ENCODE peak calls at places on chromosome 10, in four cellular contexts. C, H, S and T are unnamed samples.

GRCh38 chr10:80172896-80173295 is 32.4 kb downstream of the ANXA11 start:
- DNase-seq in C (no peak), H (no peak), S (no peak), T (no peak)

GRCh38 chr10:110013615-110014293 is 6.0 kb downstream of the ADD3 start:
- DNase-seq in C (peak), H (peak), S (no peak), T (no peak)

GRCh38 chr10:106957825-106958581 is 206.5 kb downstream of the SORCS1 start:
- DNase-seq in C (no peak), H (no peak), S (no peak), T (no peak)

GRCh38 chr10:93097386-93097785 is 23.7 kb downstream of the CYP26A1 start:
- DNase-seq in C (no peak), H (no peak), S (no peak), T (no peak)

GRCh38 chr10:95841711-95842498 is 65.9 kb upstream of the CC2D2B start:
- DNase-seq in C (peak), H (no peak), S (peak), T (peak)

GRCh38 chr10:125000366-125001312 is 58.7 kb downstream of the ZRANB1 start:
- DNase-seq in C (no peak), H (no peak), S (no peak), T (no peak)

GRCh38 chr10:48941427-48942075 is 1.9 kb upstream of the LRRC18 start:
- DNase-seq in C (no peak), H (no peak), S (no peak), T (no peak)

GRCh38 chr10:28915989-28916588 is 238.8 kb downstream of the BAMBI start:
- DNase-seq in C (no peak), H (no peak), S (no peak), T (no peak)

GRCh38 chr10:31319602-31320178 is 674 bp downstream of the ZEB1 start:
- DNase-seq in C (no peak), H (peak), S (no peak), T (no peak)

GRCh38 chr10:13144814-13145213 is 16.5 kb upstream of the MCM10 start:
- DNase-seq in C (no peak), H (no peak), S (no peak), T (no peak)

GRCh38 chr10:97499561-97500296 is 1.0 kb downstream of the UBTD1 start:
- DNase-seq in C (peak), H (no peak), S (peak), T (peak)

GRCh38 chr10:1063232-1063862 is 7.2 kb downstream of the WDR37 start:
- DNase-seq in C (no peak), H (peak), S (no peak), T (no peak)

GRCh38 chr10:82942572-82943091 is 1067.6 kb downstream of the NRG3 start:
- DNase-seq in C (peak), H (no peak), S (peak), T (no peak)

GRCh38 chr10:76540786-76541185 is 1096.8 kb downstream of the KCNMA1 start:
- DNase-seq in C (peak), H (no peak), S (no peak), T (no peak)

GRCh38 chr10:73117976-73118743 is 7.9 kb downstream of the NUDT13 start:
- DNase-seq in C (peak), H (no peak), S (no peak), T (peak)

GRCh38 chr10:79345241-79346011 is 1.8 kb upstream of the PPIF start:
- DNase-seq in C (no peak), H (no peak), S (no peak), T (no peak)

GRCh38 chr10:133180192-133180914 is 20.3 kb downstream of the KNDC1 start:
- DNase-seq in C (no peak), H (no peak), S (no peak), T (no peak)

GRCh38 chr10:121127151-121127906 is 276.2 kb downstream of the WDR11 start:
- DNase-seq in C (no peak), H (no peak), S (no peak), T (no peak)

GRCh38 chr10:49620841-49621378 is 7.1 kb downstream of the CHAT start:
- DNase-seq in C (no peak), H (no peak), S (no peak), T (no peak)

GRCh38 chr10:59830601-59831259 is 75.6 kb downstream of the CCDC6 start:
- DNase-seq in C (peak), H (no peak), S (peak), T (peak)

GRCh38 chr10:131117416-131118212 is 193.9 kb downstream of the TCERG1L start:
- DNase-seq in C (no peak), H (no peak), S (no peak), T (no peak)

GRCh38 chr10:36141786-36142560 is 499.9 kb upstream of the FZD8 start:
- DNase-seq in C (peak), H (no peak), S (peak), T (peak)

GRCh38 chr10:19629559-19629958 is 186.7 kb upstream of the PLXDC2 start:
- DNase-seq in C (peak), H (no peak), S (peak), T (peak)

GRCh38 chr10:112353046-112353445 is 20.9 kb upstream of the ACSL5 start:
- DNase-seq in C (no peak), H (no peak), S (no peak), T (no peak)

GRCh38 chr10:72272689-72273409 is 875 bp upstream of the DDIT4 start:
- DNase-seq in C (peak), H (no peak), S (peak), T (peak)

GRCh38 chr10:51860257-51860656 is 160.9 kb upstream of the CSTF2T start:
- DNase-seq in C (peak), H (no peak), S (peak), T (peak)

GRCh38 chr10:97278491-97278989 is 13.9 kb downstream of the ARHGAP19 start:
- DNase-seq in C (peak), H (no peak), S (peak), T (peak)

GRCh38 chr10:110008518-110009339 is 945 bp downstream of the ADD3 start:
- DNase-seq in C (no peak), H (peak), S (no peak), T (no peak)

GRCh38 chr10:97764519-97764931 is 7.3 kb downstream of the SFRP5 start:
- DNase-seq in C (no peak), H (no peak), S (no peak), T (no peak)

GRCh38 chr10:99235872-99236626 is 397 bp upstream of the HPSE2 start:
- DNase-seq in C (no peak), H (no peak), S (no peak), T (no peak)

GRCh38 chr10:102491136-102491535 is 11.4 kb downstream of the ACTR1A start:
- DNase-seq in C (no peak), H (no peak), S (no peak), T (no peak)

GRCh38 chr10:23359692-23360380 is 15.2 kb upstream of the C10orf67 start:
- DNase-seq in C (no peak), H (no peak), S (no peak), T (no peak)

GRCh38 chr10:4344544-4344994 is 481.4 kb upstream of the AKR1E2 start:
- DNase-seq in C (peak), H (no peak), S (peak), T (peak)

GRCh38 chr10:113993489-113993932 is 50.2 kb upstream of the ADRB1 start:
- DNase-seq in C (no peak), H (no peak), S (peak), T (no peak)

GRCh38 chr10:14296081-14296709 is 34.5 kb downstream of the FRMD4A start:
- DNase-seq in C (peak), H (no peak), S (no peak), T (no peak)

GRCh38 chr10:65950075-65950474 is 975.8 kb upstream of the LRRTM3 start:
- DNase-seq in C (peak), H (no peak), S (no peak), T (peak)